ENCODE peak calls at places on chromosomes 16 and 17, in five cellular contexts. V is kidney; G is effector memory CD4-positive, alpha-beta T cell; P is CD8-positive, alpha-beta T cell; J is hepatocyte. U is an unnamed sample.
A peak's percentile ranks its signal among the peaks of the same experiment; 100 is the strongest.

GRCh38 chr17:57544834-57545463 is 200.2 kb downstream of the CCDC182 start:
- DNase-seq in V (no peak), G (no peak), P (no peak), J (no peak), U (no peak)

GRCh38 chr17:44906010-44906646 is 6.9 kb upstream of the EFTUD2 start:
- DNase-seq in V (no peak), G (no peak), P (no peak), J (no peak), U (no peak)

GRCh38 chr16:89395150-89396142 is 94.9 kb downstream of the ANKRD11 start:
- DNase-seq in V (peak; percentile 94), G (no peak), P (no peak), J (peak; percentile 88), U (no peak)

GRCh38 chr17:48351916-48352332 is 78.1 kb downstream of the SKAP1 start:
- DNase-seq in V (no peak), G (no peak), P (no peak), J (peak; percentile 36), U (peak; percentile 30)

GRCh38 chr16:71748226-71748625 is 23.7 kb upstream of the PHLPP2 start:
- DNase-seq in V (no peak), G (no peak), P (no peak), J (no peak), U (no peak)

GRCh38 chr16:14302031-14302398 is 230.9 kb downstream of the MRTFB start:
- DNase-seq in V (peak; percentile 85), G (no peak), P (no peak), J (peak; percentile 87), U (no peak)

GRCh38 chr17:60102632-60103047 is 23.9 kb upstream of the HEATR6 start:
- DNase-seq in V (no peak), G (no peak), P (no peak), J (no peak), U (no peak)

GRCh38 chr16:17305694-17306093 is 165.1 kb downstream of the XYLT1 start:
- DNase-seq in V (no peak), G (no peak), P (no peak), J (no peak), U (no peak)

GRCh38 chr16:4847774-4848587 is 700 bp downstream of the UBN1 start:
- DNase-seq in V (no peak), G (peak; percentile 7), P (peak; percentile 7), J (peak; percentile 66), U (peak; percentile 6)

GRCh38 chr17:11580677-11581076 is 17.6 kb upstream of the DNAH9 start:
- DNase-seq in V (no peak), G (no peak), P (no peak), J (no peak), U (no peak)

GRCh38 chr17:68089881-68090280 is 54.3 kb downstream of the KPNA2 start:
- DNase-seq in V (no peak), G (no peak), P (no peak), J (peak; percentile 39), U (no peak)

GRCh38 chr17:70976447-70976846 is 807.1 kb downstream of the KCNJ2 start:
- DNase-seq in V (no peak), G (no peak), P (no peak), J (no peak), U (no peak)

GRCh38 chr16:4746991-4747574 is 12.7 kb downstream of the DNAAF8 start:
- DNase-seq in V (no peak), G (no peak), P (no peak), J (no peak), U (no peak)

GRCh38 chr16:49698931-49699715 is 156.8 kb downstream of the ZNF423 start:
- DNase-seq in V (no peak), G (no peak), P (no peak), J (no peak), U (no peak)

GRCh38 chr16:78896280-78896679 is 704.3 kb downstream of the MAF start:
- DNase-seq in V (no peak), G (peak; percentile 4), P (no peak), J (no peak), U (no peak)

GRCh38 chr16:59148312-59148711 is 414.2 kb upstream of the GOT2 start:
- DNase-seq in V (no peak), G (no peak), P (no peak), J (no peak), U (no peak)

GRCh38 chr16:12010388-12011251 is 34.1 kb downstream of the SNX29 start:
- DNase-seq in V (no peak), G (no peak), P (no peak), J (no peak), U (no peak)

GRCh38 chr17:15261063-15261817 is 3.9 kb downstream of the PMP22 start:
- DNase-seq in V (peak; percentile 84), G (no peak), P (no peak), J (peak; percentile 76), U (peak; percentile 51)

GRCh38 chr16:14358697-14359305 is 271.3 kb downstream of the PARN start:
- DNase-seq in V (peak; percentile 39), G (no peak), P (no peak), J (no peak), U (no peak)

GRCh38 chr17:78921437-78921971 is 3.7 kb downstream of the TIMP2 start:
- DNase-seq in V (no peak), G (no peak), P (no peak), J (no peak), U (no peak)

GRCh38 chr17:44547625-44548297 is 9.5 kb upstream of the FZD2 start:
- DNase-seq in V (no peak), G (no peak), P (no peak), J (peak; percentile 68), U (no peak)

GRCh38 chr17:59786213-59786535 is 78.7 kb downstream of the VMP1 start:
- DNase-seq in V (no peak), G (no peak), P (no peak), J (no peak), U (no peak)

GRCh38 chr16:82758406-82758805 is 131.6 kb downstream of the CDH13 start:
- DNase-seq in V (no peak), G (no peak), P (no peak), J (no peak), U (no peak)

GRCh38 chr16:75198135-75198600 is 8.8 kb downstream of the CTRB2 start:
- DNase-seq in V (no peak), G (no peak), P (no peak), J (peak; percentile 64), U (no peak)

GRCh38 chr16:23223368-23223767 is 40.8 kb downstream of the SCNN1G start:
- DNase-seq in V (no peak), G (no peak), P (no peak), J (no peak), U (no peak)

GRCh38 chr16:23395732-23396131 is 57.3 kb downstream of the COG7 start:
- DNase-seq in V (peak; percentile 24), G (no peak), P (no peak), J (no peak), U (no peak)

GRCh38 chr17:19418312-19418992 is 7.4 kb downstream of the RNF112 start:
- DNase-seq in V (no peak), G (no peak), P (no peak), J (peak; percentile 60), U (no peak)

GRCh38 chr16:57960310-57960709 is 10.6 kb downstream of the CNGB1 start:
- DNase-seq in V (no peak), G (no peak), P (no peak), J (no peak), U (no peak)

GRCh38 chr16:788399-789126 is at the start of gene CHTF18:
- DNase-seq in V (peak; percentile 97), G (peak; percentile 93), P (peak; percentile 90), J (peak; percentile 98), U (peak; percentile 91)

GRCh38 chr17:79937981-79938695 is 97.5 kb downstream of the TBC1D16 start:
- DNase-seq in V (peak; percentile 51), G (no peak), P (no peak), J (no peak), U (no peak)

GRCh38 chr16:68732068-68732680 is 4.9 kb upstream of the CDH1 start:
- DNase-seq in V (peak; percentile 87), G (no peak), P (no peak), J (peak; percentile 74), U (no peak)

GRCh38 chr17:1725642-1726511 is 1.4 kb downstream of the WDR81 start:
- DNase-seq in V (peak; percentile 70), G (no peak), P (no peak), J (no peak), U (no peak)

GRCh38 chr16:12111223-12111622 is 134.7 kb downstream of the SNX29 start:
- DNase-seq in V (peak; percentile 24), G (no peak), P (no peak), J (no peak), U (no peak)

GRCh38 chr16:76389126-76389525 is 111.9 kb downstream of the CNTNAP4 start:
- DNase-seq in V (no peak), G (no peak), P (no peak), J (no peak), U (no peak)

GRCh38 chr17:81929253-81930141 is 2.0 kb upstream of the MAFG start:
- DNase-seq in V (peak; percentile 65), G (no peak), P (no peak), J (no peak), U (no peak)
- H3K4me3 ChIP-seq in V (no peak overlapping the region), G (no peak overlapping the region), P (no peak overlapping the region), J (no peak overlapping the region), U (peak overlapping the region; percentile 74)

GRCh38 chr16:30416624-30417298 is 9.4 kb downstream of the ZNF771 start:
- DNase-seq in V (no peak), G (no peak), P (no peak), J (no peak), U (no peak)
- H3K4me3 ChIP-seq in V (peak overlapping the region; percentile 69), G (peak overlapping the region; percentile 78), P (peak overlapping the region; percentile 72), J (no peak overlapping the region), U (no peak overlapping the region)

DNA sequence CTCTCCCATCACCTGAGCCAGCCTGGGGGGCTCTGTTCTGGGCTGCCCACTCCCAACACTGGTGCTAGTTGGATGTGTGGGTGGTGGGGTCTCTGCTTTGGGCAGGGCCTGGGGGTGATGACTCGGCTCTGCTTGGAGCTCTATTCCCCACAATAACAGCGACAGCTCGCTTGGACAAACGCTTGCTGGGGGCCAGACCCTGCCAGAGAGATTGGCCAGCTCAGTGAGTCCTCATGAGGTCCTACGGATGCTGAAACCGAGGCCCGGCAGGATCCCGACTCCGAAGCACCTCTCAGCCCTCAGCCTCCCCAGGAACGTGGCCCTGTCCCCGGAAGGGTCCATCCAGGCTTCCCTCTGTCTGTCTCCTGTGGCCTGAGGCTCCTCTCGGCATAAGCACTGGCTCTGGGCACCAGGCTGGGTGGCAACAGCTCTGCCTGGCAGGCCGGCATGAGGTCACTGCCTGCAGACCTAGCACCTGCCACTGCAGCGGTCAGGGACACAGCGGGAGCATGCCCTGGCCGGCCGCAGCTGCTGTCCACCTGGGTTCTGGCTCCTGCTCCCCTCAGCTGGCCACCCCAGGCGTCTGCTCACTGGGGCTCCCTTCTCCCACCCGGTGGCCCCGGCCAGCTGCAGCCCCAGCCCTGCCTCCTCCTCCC is 7.1 kb downstream of the NTHL1 start:
- DNase-seq in V (peak; percentile 77), G (no peak), P (no peak), J (no peak), U (no peak)
- H3K4me3 ChIP-seq in V (no peak overlapping the region), G (no peak overlapping the region), P (no peak overlapping the region), J (no peak overlapping the region), U (no peak overlapping the region)

GRCh38 chr17:77145635-77146632 is 5.2 kb downstream of the SEC14L1 start:
- DNase-seq in V (peak; percentile 91), G (no peak), P (no peak), J (peak; percentile 71), U (no peak)

GRCh38 chr17:77146882-77147281 is 6.1 kb downstream of the SEC14L1 start:
- DNase-seq in V (peak; percentile 86), G (no peak), P (no peak), J (peak; percentile 69), U (no peak)

GRCh38 chr17:77148959-77149510 is 8.3 kb downstream of the SEC14L1 start:
- DNase-seq in V (no peak), G (no peak), P (no peak), J (no peak), U (no peak)

GRCh38 chr17:77148109-77148958 is 7.6 kb downstream of the SEC14L1 start:
- DNase-seq in V (no peak), G (no peak), P (no peak), J (peak; percentile 45), U (no peak)

GRCh38 chr17:77147357-77147801 is 6.6 kb downstream of the SEC14L1 start:
- DNase-seq in V (no peak), G (no peak), P (no peak), J (peak; percentile 43), U (no peak)
- H3K4me3 ChIP-seq in V (peak overlapping the region; percentile 60), G (no peak overlapping the region), P (no peak overlapping the region), J (no peak overlapping the region), U (no peak overlapping the region)